ENCODE peak calls at places on chromosomes 11 and 22, in four cellular contexts. One of them, this sample, is unnamed.

GRCh38 chr22:17728786-17729185 is 45.5 kb downstream of the BID start:
- DNase-seq in AG09319: no peak
- DNase-seq in Calu3: no peak
- DNase-seq in activated CD4-positive, alpha-beta T cell treated with anti-CD3 and anti-CD28 coated beads, Interleukin-2, amount 50 U/mL, for 48 hours: no peak
- DNase-seq in this sample: no peak

GRCh38 chr22:36373258-36373579 is 14.5 kb downstream of the MYH9 start:
- DNase-seq in AG09319: no peak
- DNase-seq in Calu3: peak
- DNase-seq in activated CD4-positive, alpha-beta T cell treated with anti-CD3 and anti-CD28 coated beads, Interleukin-2, amount 50 U/mL, for 48 hours: no peak
- DNase-seq in this sample: no peak

GRCh38 chr22:39681038-39681861 is 110.7 kb downstream of the CACNA1I start:
- DNase-seq in AG09319: no peak
- DNase-seq in Calu3: no peak
- DNase-seq in activated CD4-positive, alpha-beta T cell treated with anti-CD3 and anti-CD28 coated beads, Interleukin-2, amount 50 U/mL, for 48 hours: no peak
- DNase-seq in this sample: no peak

GRCh38 chr11:5004429-5005274 is 10.0 kb downstream of the OR51L1 start:
- DNase-seq in AG09319: peak
- DNase-seq in Calu3: peak
- DNase-seq in activated CD4-positive, alpha-beta T cell treated with anti-CD3 and anti-CD28 coated beads, Interleukin-2, amount 50 U/mL, for 48 hours: peak
- DNase-seq in this sample: peak

GRCh38 chr22:25837288-25837900 is 95.4 kb downstream of the MYO18B start:
- DNase-seq in AG09319: no peak
- DNase-seq in Calu3: no peak
- DNase-seq in activated CD4-positive, alpha-beta T cell treated with anti-CD3 and anti-CD28 coated beads, Interleukin-2, amount 50 U/mL, for 48 hours: no peak
- DNase-seq in this sample: no peak

GRCh38 chr11:74949748-74950127 is 672 bp downstream of the SPCS2 start:
- DNase-seq in AG09319: no peak
- DNase-seq in Calu3: no peak
- DNase-seq in activated CD4-positive, alpha-beta T cell treated with anti-CD3 and anti-CD28 coated beads, Interleukin-2, amount 50 U/mL, for 48 hours: no peak
- DNase-seq in this sample: peak

GRCh38 chr11:120384476-120384875 is 48.3 kb downstream of the ARHGEF12 start:
- DNase-seq in AG09319: peak
- DNase-seq in Calu3: no peak
- DNase-seq in activated CD4-positive, alpha-beta T cell treated with anti-CD3 and anti-CD28 coated beads, Interleukin-2, amount 50 U/mL, for 48 hours: no peak
- DNase-seq in this sample: no peak

GRCh38 chr11:68351450-68352275 is 39.3 kb downstream of the LRP5 start:
- DNase-seq in AG09319: no peak
- DNase-seq in Calu3: no peak
- DNase-seq in activated CD4-positive, alpha-beta T cell treated with anti-CD3 and anti-CD28 coated beads, Interleukin-2, amount 50 U/mL, for 48 hours: no peak
- DNase-seq in this sample: no peak

GRCh38 chr22:42639541-42640241 is 710 bp downstream of the ATP5MGL start:
- DNase-seq in AG09319: no peak
- DNase-seq in Calu3: no peak
- DNase-seq in activated CD4-positive, alpha-beta T cell treated with anti-CD3 and anti-CD28 coated beads, Interleukin-2, amount 50 U/mL, for 48 hours: no peak
- DNase-seq in this sample: no peak

GRCh38 chr11:115418626-115419025 is 85.6 kb downstream of the CADM1 start:
- DNase-seq in AG09319: no peak
- DNase-seq in Calu3: no peak
- DNase-seq in activated CD4-positive, alpha-beta T cell treated with anti-CD3 and anti-CD28 coated beads, Interleukin-2, amount 50 U/mL, for 48 hours: no peak
- DNase-seq in this sample: no peak

GRCh38 chr11:702731-703461 is 3.1 kb upstream of the EPS8L2 start:
- DNase-seq in AG09319: no peak
- DNase-seq in Calu3: peak
- DNase-seq in activated CD4-positive, alpha-beta T cell treated with anti-CD3 and anti-CD28 coated beads, Interleukin-2, amount 50 U/mL, for 48 hours: no peak
- DNase-seq in this sample: no peak

GRCh38 chr11:34840736-34841386 is 75.3 kb downstream of the APIP start:
- DNase-seq in AG09319: no peak
- DNase-seq in Calu3: peak
- DNase-seq in activated CD4-positive, alpha-beta T cell treated with anti-CD3 and anti-CD28 coated beads, Interleukin-2, amount 50 U/mL, for 48 hours: peak
- DNase-seq in this sample: peak

GRCh38 chr11:127624455-127624854 is 623.9 kb upstream of the KIRREL3 start:
- DNase-seq in AG09319: no peak
- DNase-seq in Calu3: no peak
- DNase-seq in activated CD4-positive, alpha-beta T cell treated with anti-CD3 and anti-CD28 coated beads, Interleukin-2, amount 50 U/mL, for 48 hours: no peak
- DNase-seq in this sample: no peak

GRCh38 chr11:9118277-9118676 is 26.9 kb upstream of the SCUBE2 start:
- DNase-seq in AG09319: no peak
- DNase-seq in Calu3: no peak
- DNase-seq in activated CD4-positive, alpha-beta T cell treated with anti-CD3 and anti-CD28 coated beads, Interleukin-2, amount 50 U/mL, for 48 hours: no peak
- DNase-seq in this sample: no peak

GRCh38 chr11:35751664-35752061 is 89.1 kb downstream of the TRIM44 start:
- DNase-seq in AG09319: no peak
- DNase-seq in Calu3: no peak
- DNase-seq in activated CD4-positive, alpha-beta T cell treated with anti-CD3 and anti-CD28 coated beads, Interleukin-2, amount 50 U/mL, for 48 hours: no peak
- DNase-seq in this sample: no peak

GRCh38 chr11:46338988-46339666 is 8.1 kb upstream of the DGKZ start:
- DNase-seq in AG09319: no peak
- DNase-seq in Calu3: no peak
- DNase-seq in activated CD4-positive, alpha-beta T cell treated with anti-CD3 and anti-CD28 coated beads, Interleukin-2, amount 50 U/mL, for 48 hours: no peak
- DNase-seq in this sample: no peak

GRCh38 chr11:134372961-134373360 is 39.1 kb downstream of the B3GAT1 start:
- DNase-seq in AG09319: no peak
- DNase-seq in Calu3: no peak
- DNase-seq in activated CD4-positive, alpha-beta T cell treated with anti-CD3 and anti-CD28 coated beads, Interleukin-2, amount 50 U/mL, for 48 hours: no peak
- DNase-seq in this sample: no peak

GRCh38 chr11:91513734-91514133 is 710.9 kb upstream of the FAT3 start:
- DNase-seq in AG09319: no peak
- DNase-seq in Calu3: no peak
- DNase-seq in activated CD4-positive, alpha-beta T cell treated with anti-CD3 and anti-CD28 coated beads, Interleukin-2, amount 50 U/mL, for 48 hours: no peak
- DNase-seq in this sample: no peak

GRCh38 chr11:58524232-58525036 is 16.5 kb upstream of the OR5B21 start:
- DNase-seq in AG09319: peak
- DNase-seq in Calu3: peak
- DNase-seq in activated CD4-positive, alpha-beta T cell treated with anti-CD3 and anti-CD28 coated beads, Interleukin-2, amount 50 U/mL, for 48 hours: peak
- DNase-seq in this sample: peak

GRCh38 chr11:130915556-130916237 is 582 bp downstream of the SNX19 start:
- DNase-seq in AG09319: no peak
- DNase-seq in Calu3: no peak
- DNase-seq in activated CD4-positive, alpha-beta T cell treated with anti-CD3 and anti-CD28 coated beads, Interleukin-2, amount 50 U/mL, for 48 hours: no peak
- DNase-seq in this sample: no peak

GRCh38 chr11:69051381-69052342 is 2.9 kb downstream of the TPCN2 start:
- DNase-seq in AG09319: no peak
- DNase-seq in Calu3: no peak
- DNase-seq in activated CD4-positive, alpha-beta T cell treated with anti-CD3 and anti-CD28 coated beads, Interleukin-2, amount 50 U/mL, for 48 hours: no peak
- DNase-seq in this sample: no peak

GRCh38 chr11:120079750-120080610 is 57.9 kb downstream of the TRIM29 start:
- DNase-seq in AG09319: no peak
- DNase-seq in Calu3: no peak
- DNase-seq in activated CD4-positive, alpha-beta T cell treated with anti-CD3 and anti-CD28 coated beads, Interleukin-2, amount 50 U/mL, for 48 hours: peak
- DNase-seq in this sample: no peak

GRCh38 chr22:27697888-27698287 is 103.7 kb downstream of the MN1 start:
- DNase-seq in AG09319: no peak
- DNase-seq in Calu3: no peak
- DNase-seq in activated CD4-positive, alpha-beta T cell treated with anti-CD3 and anti-CD28 coated beads, Interleukin-2, amount 50 U/mL, for 48 hours: no peak
- DNase-seq in this sample: no peak

GRCh38 chr22:26464312-26464711 is 19.3 kb downstream of the HPS4 start:
- DNase-seq in AG09319: peak
- DNase-seq in Calu3: no peak
- DNase-seq in activated CD4-positive, alpha-beta T cell treated with anti-CD3 and anti-CD28 coated beads, Interleukin-2, amount 50 U/mL, for 48 hours: no peak
- DNase-seq in this sample: no peak

GRCh38 chr11:94737171-94737611 is 31.0 kb upstream of the AMOTL1 start:
- DNase-seq in AG09319: no peak
- DNase-seq in Calu3: no peak
- DNase-seq in activated CD4-positive, alpha-beta T cell treated with anti-CD3 and anti-CD28 coated beads, Interleukin-2, amount 50 U/mL, for 48 hours: no peak
- DNase-seq in this sample: no peak

GRCh38 chr22:43260818-43261217 is 73.9 kb upstream of the TTLL12 start:
- DNase-seq in AG09319: no peak
- DNase-seq in Calu3: no peak
- DNase-seq in activated CD4-positive, alpha-beta T cell treated with anti-CD3 and anti-CD28 coated beads, Interleukin-2, amount 50 U/mL, for 48 hours: no peak
- DNase-seq in this sample: no peak

This sample was measured in erythroblast.